ENCODE peak calls at places on chromosomes 12 and 14, in nine cellular contexts. One of them, this sample, is unnamed.

GRCh38 chr14:44803239-44803905 is 158.4 kb downstream of the KLHL28 start:
- DNase-seq in astrocyte of the spinal cord: peak
- DNase-seq in retina: peak
- DNase-seq in AG10803: peak
- DNase-seq in T follicular helper cell: no peak
- DNase-seq in fibroblast of mammary gland: peak
- DNase-seq in T-helper 17 cell: no peak
- DNase-seq in WTC11: no peak
- DNase-seq in NCI-H510A treated with DMSO at 0.1 percent for 48 hours: peak
- DNase-seq in this sample: no peak

GRCh38 chr14:91889477-91890211 is 22.3 kb upstream of the TC2N start:
- DNase-seq in astrocyte of the spinal cord: no peak
- DNase-seq in retina: no peak
- DNase-seq in AG10803: no peak
- DNase-seq in T follicular helper cell: no peak
- DNase-seq in fibroblast of mammary gland: no peak
- DNase-seq in T-helper 17 cell: no peak
- DNase-seq in WTC11: no peak
- DNase-seq in NCI-H510A treated with DMSO at 0.1 percent for 48 hours: no peak
- DNase-seq in this sample: no peak

GRCh38 chr12:18135509-18135908 is 45.5 kb upstream of the RERGL start:
- DNase-seq in astrocyte of the spinal cord: no peak
- DNase-seq in retina: no peak
- DNase-seq in AG10803: peak
- DNase-seq in T follicular helper cell: no peak
- DNase-seq in fibroblast of mammary gland: peak
- DNase-seq in T-helper 17 cell: no peak
- DNase-seq in WTC11: no peak
- DNase-seq in NCI-H510A treated with DMSO at 0.1 percent for 48 hours: no peak
- DNase-seq in this sample: no peak

GRCh38 chr14:100438678-100439592 is 115.8 kb downstream of the SLC25A47 start:
- DNase-seq in astrocyte of the spinal cord: peak
- DNase-seq in retina: no peak
- DNase-seq in AG10803: peak
- DNase-seq in T follicular helper cell: no peak
- DNase-seq in fibroblast of mammary gland: peak
- DNase-seq in T-helper 17 cell: no peak
- DNase-seq in WTC11: no peak
- DNase-seq in NCI-H510A treated with DMSO at 0.1 percent for 48 hours: peak
- DNase-seq in this sample: no peak

GRCh38 chr14:75278422-75279152 is at the start of gene FOS:
- DNase-seq in astrocyte of the spinal cord: peak
- DNase-seq in retina: peak
- DNase-seq in AG10803: peak
- DNase-seq in T follicular helper cell: peak
- DNase-seq in fibroblast of mammary gland: peak
- DNase-seq in T-helper 17 cell: peak
- DNase-seq in WTC11: peak
- DNase-seq in NCI-H510A treated with DMSO at 0.1 percent for 48 hours: peak
- DNase-seq in this sample: peak

GRCh38 chr14:37591941-37592287 is 3.1 kb downstream of the FOXA1 start:
- DNase-seq in astrocyte of the spinal cord: no peak
- DNase-seq in retina: peak
- DNase-seq in AG10803: no peak
- DNase-seq in T follicular helper cell: no peak
- DNase-seq in fibroblast of mammary gland: no peak
- DNase-seq in T-helper 17 cell: no peak
- DNase-seq in WTC11: peak
- DNase-seq in NCI-H510A treated with DMSO at 0.1 percent for 48 hours: peak
- DNase-seq in this sample: no peak

GRCh38 chr12:102439391-102440108 is 40.8 kb downstream of the IGF1 start:
- DNase-seq in astrocyte of the spinal cord: no peak
- DNase-seq in retina: no peak
- DNase-seq in AG10803: peak
- DNase-seq in T follicular helper cell: no peak
- DNase-seq in fibroblast of mammary gland: no peak
- DNase-seq in T-helper 17 cell: no peak
- DNase-seq in WTC11: no peak
- DNase-seq in NCI-H510A treated with DMSO at 0.1 percent for 48 hours: no peak
- DNase-seq in this sample: no peak

GRCh38 chr12:64091186-64091585 is 130.9 kb downstream of the KICS2 start:
- DNase-seq in astrocyte of the spinal cord: no peak
- DNase-seq in retina: no peak
- DNase-seq in AG10803: no peak
- DNase-seq in T follicular helper cell: no peak
- DNase-seq in fibroblast of mammary gland: no peak
- DNase-seq in T-helper 17 cell: no peak
- DNase-seq in WTC11: no peak
- DNase-seq in NCI-H510A treated with DMSO at 0.1 percent for 48 hours: no peak
- DNase-seq in this sample: no peak

GRCh38 chr12:126907900-126908764 is 1358.8 kb upstream of the TMEM132C start:
- DNase-seq in astrocyte of the spinal cord: no peak
- DNase-seq in retina: no peak
- DNase-seq in AG10803: no peak
- DNase-seq in T follicular helper cell: no peak
- DNase-seq in fibroblast of mammary gland: no peak
- DNase-seq in T-helper 17 cell: no peak
- DNase-seq in WTC11: no peak
- DNase-seq in NCI-H510A treated with DMSO at 0.1 percent for 48 hours: no peak
- DNase-seq in this sample: no peak

GRCh38 chr12:106855221-106855758 is 80.8 kb downstream of the RIC8B start:
- DNase-seq in astrocyte of the spinal cord: no peak
- DNase-seq in retina: no peak
- DNase-seq in AG10803: no peak
- DNase-seq in T follicular helper cell: no peak
- DNase-seq in fibroblast of mammary gland: no peak
- DNase-seq in T-helper 17 cell: no peak
- DNase-seq in WTC11: no peak
- DNase-seq in NCI-H510A treated with DMSO at 0.1 percent for 48 hours: no peak
- DNase-seq in this sample: no peak

GRCh38 chr14:106060576-106060975 is 534.2 kb downstream of the TMEM121 start:
- DNase-seq in astrocyte of the spinal cord: no peak
- DNase-seq in retina: no peak
- DNase-seq in AG10803: no peak
- DNase-seq in T follicular helper cell: no peak
- DNase-seq in fibroblast of mammary gland: no peak
- DNase-seq in T-helper 17 cell: no peak
- DNase-seq in WTC11: no peak
- DNase-seq in NCI-H510A treated with DMSO at 0.1 percent for 48 hours: no peak
- DNase-seq in this sample: no peak

GRCh38 chr14:54348001-54348611 is 48.7 kb upstream of the CDKN3 start:
- DNase-seq in astrocyte of the spinal cord: peak
- DNase-seq in retina: peak
- DNase-seq in AG10803: peak
- DNase-seq in T follicular helper cell: no peak
- DNase-seq in fibroblast of mammary gland: peak
- DNase-seq in T-helper 17 cell: no peak
- DNase-seq in WTC11: no peak
- DNase-seq in NCI-H510A treated with DMSO at 0.1 percent for 48 hours: peak
- DNase-seq in this sample: peak

GRCh38 chr12:91877022-91877421 is 268.6 kb downstream of the BTG1 start:
- DNase-seq in astrocyte of the spinal cord: peak
- DNase-seq in retina: no peak
- DNase-seq in AG10803: peak
- DNase-seq in T follicular helper cell: peak
- DNase-seq in fibroblast of mammary gland: peak
- DNase-seq in T-helper 17 cell: peak
- DNase-seq in WTC11: no peak
- DNase-seq in NCI-H510A treated with DMSO at 0.1 percent for 48 hours: peak
- DNase-seq in this sample: peak